ENCODE peak calls at places on chromosome 13, in six cellular contexts. D is caudate nucleus; P is pancreas; J is CD4-positive, alpha-beta T cell; F is lung; L is IMR-90. N is an unnamed sample.

GRCh38 chr13:79079351-79079839 is 326.7 kb downstream of the RBM26 start:
- DNase-seq in P (no peak), J (no peak), F (no peak), L (no peak), D (no peak), N (no peak)

GRCh38 chr13:43751624-43752023 is 35.1 kb downstream of the ENOX1 start:
- DNase-seq in D (no peak), F (no peak), L (peak), J (no peak), P (no peak), N (no peak)

GRCh38 chr13:47832458-47832972 is 168.6 kb downstream of the SUCLA2 start:
- DNase-seq in D (no peak), F (no peak), P (no peak), L (no peak), J (no peak), N (no peak)

GRCh38 chr13:45398862-45399261 is 19.3 kb downstream of the SLC25A30 start:
- DNase-seq in L (no peak), P (no peak), F (no peak), J (peak), D (no peak), N (no peak)

GRCh38 chr13:100611678-100612492 is 23.3 kb upstream of the GGACT start:
- DNase-seq in L (no peak), J (no peak), D (no peak), P (peak), F (no peak), N (no peak)

GRCh38 chr13:108643646-108644353 is 14.4 kb downstream of the MYO16 start:
- DNase-seq in D (no peak), F (no peak), L (no peak), P (no peak), J (no peak), N (no peak)

GRCh38 chr13:60019119-60019993 is 144.4 kb downstream of the DIAPH3 start:
- DNase-seq in D (no peak), P (no peak), J (no peak), F (no peak), L (peak), N (no peak)

GRCh38 chr13:101298517-101298916 is 117.8 kb downstream of the NALCN start:
- DNase-seq in F (no peak), L (no peak), P (no peak), J (no peak), D (no peak), N (no peak)

GRCh38 chr13:44243198-44243852 is 130.3 kb upstream of the SERP2 start:
- DNase-seq in F (no peak), D (peak), J (peak), L (peak), P (no peak), N (peak)

GRCh38 chr13:22106058-22106457 is 435.2 kb downstream of the FGF9 start:
- DNase-seq in P (no peak), L (no peak), F (no peak), J (no peak), D (no peak), N (no peak)

GRCh38 chr13:111184685-111185401 is 69.7 kb downstream of the ARHGEF7 start:
- DNase-seq in D (no peak), F (no peak), J (peak), L (no peak), P (no peak), N (no peak)

GRCh38 chr13:51178456-51179074 is 43.6 kb upstream of the FAM124A start:
- DNase-seq in P (no peak), L (no peak), D (no peak), J (no peak), F (no peak), N (no peak)
- H3K27ac ChIP-seq in P (no peak), L (no peak), D (no peak), J (no peak), F (no peak), N (peak)

DNA sequence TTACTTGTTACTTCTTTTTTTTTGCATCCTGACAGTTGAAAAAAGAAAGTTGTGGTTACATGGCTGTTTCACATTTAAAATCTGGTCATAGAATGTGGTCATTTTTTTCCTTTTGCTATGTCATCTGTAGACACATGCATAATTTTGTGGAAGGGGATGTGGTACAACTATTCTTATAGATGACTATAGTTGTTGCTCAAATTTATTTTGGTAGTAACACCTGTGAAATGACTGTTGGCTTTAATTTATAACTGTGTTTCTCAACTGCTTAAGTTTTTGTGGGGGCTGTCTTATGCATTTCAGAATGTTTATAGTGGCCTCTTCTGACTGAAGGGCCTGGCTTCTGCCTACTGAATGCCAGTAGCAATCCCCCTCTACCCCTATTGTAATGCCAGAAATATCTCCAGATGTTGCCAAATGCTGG is 130.5 kb downstream of the PAN3 start:
- DNase-seq in F (no peak), P (no peak), L (no peak), J (no peak), D (no peak), N (no peak)
- H3K27ac ChIP-seq in F (no peak), P (no peak), L (no peak), J (no peak), D (no peak), N (no peak)

GRCh38 chr13:49253310-49253709 is 5.6 kb downstream of the CDADC1 start:
- DNase-seq in F (no peak), P (no peak), D (no peak), L (no peak), J (no peak), N (no peak)
- H3K27ac ChIP-seq in F (no peak), P (no peak), D (no peak), L (no peak), J (no peak), N (no peak)

DNA sequence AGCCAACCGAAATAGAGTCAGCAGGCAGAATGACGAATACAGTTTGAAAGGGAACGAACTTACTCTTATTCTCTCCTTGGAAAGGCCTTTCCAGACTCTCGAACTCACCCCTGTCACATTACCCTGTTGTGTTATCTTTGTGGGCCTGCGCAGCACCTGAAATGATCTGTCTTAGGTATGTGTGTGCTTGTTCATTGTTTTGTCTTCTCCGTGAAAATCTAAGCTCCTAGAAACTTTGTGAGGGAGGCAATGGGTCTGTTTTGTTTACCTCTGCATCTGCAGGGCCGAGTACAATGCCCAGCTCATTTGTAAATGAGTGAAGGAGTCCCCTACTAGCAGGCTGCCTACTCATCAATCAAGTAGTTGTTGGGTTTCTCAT is 19.6 kb downstream of the HMGB1 start:
- DNase-seq in D (no peak), L (no peak), J (no peak), F (no peak), P (no peak), N (no peak)
- H3K27ac ChIP-seq in D (no peak), L (peak), J (no peak), F (peak), P (peak), N (peak)

GRCh38 chr13:19863323-19864017 is at the start of gene ZMYM5:
- DNase-seq in F (peak), L (peak), P (peak), D (peak), J (peak), N (peak)

GRCh38 chr13:19861762-19862161 is 1.7 kb downstream of the ZMYM5 start:
- DNase-seq in P (no peak), J (no peak), F (no peak), D (no peak), L (no peak), N (no peak)

GRCh38 chr13:19862511-19863313 is 737 bp downstream of the ZMYM5 start:
- DNase-seq in L (peak), P (peak), F (peak), D (peak), J (peak), N (peak)

GRCh38 chr13:19864018-19864338 is 529 bp upstream of the ZMYM5 start:
- DNase-seq in J (no peak), D (peak), F (peak), P (peak), L (no peak), N (peak)

GRCh38 chr13:19864339-19865309 is 1.2 kb upstream of the ZMYM5 start:
- DNase-seq in P (peak), L (peak), D (peak), J (peak), F (peak), N (peak)
- H3K27ac ChIP-seq in P (peak), L (peak), D (peak), J (peak), F (peak), N (peak)

GRCh38 chr13:19680751-19681150 is 47.3 kb downstream of the MPHOSPH8 start:
- DNase-seq in D (no peak), L (peak), J (no peak), F (no peak), P (no peak), N (no peak)

GRCh38 chr13:19681517-19681916 is 48.1 kb downstream of the MPHOSPH8 start:
- DNase-seq in D (no peak), J (no peak), L (peak), F (no peak), P (no peak), N (no peak)

GRCh38 chr13:19685445-19685844 is 52.0 kb downstream of the MPHOSPH8 start:
- DNase-seq in D (no peak), L (no peak), P (no peak), J (no peak), F (no peak), N (no peak)

GRCh38 chr13:19685034-19685433 is 51.6 kb downstream of the MPHOSPH8 start:
- DNase-seq in P (peak), L (no peak), D (no peak), F (no peak), J (no peak), N (no peak)
- H3K27ac ChIP-seq in P (no peak), L (no peak), D (no peak), F (no peak), J (no peak), N (no peak)

N was measured in adrenal gland.